ENCODE peak calls at places on chromosomes 7 and 10, in ten cellular contexts. M is HCT116, F is transverse colon, T is prostate gland, Y is GM23338, R is SK-N-MC, Q is stomach, Z is breast epithelium, A is spleen, N is GM12892. S is an unnamed sample.

GRCh38 chr10:55351431-55351830 is 550.4 kb upstream of the PCDH15 start:
- DNase-seq in M (no peak), F (no peak), T (no peak), Y (no peak), R (no peak), Q (no peak), Z (no peak), A (no peak), N (no peak), S (no peak)

GRCh38 chr7:53383131-53383530 is 347.7 kb downstream of the POM121L12 start:
- DNase-seq in M (no peak), F (no peak), T (no peak), Y (no peak), R (no peak), Q (no peak), Z (no peak), A (no peak), N (no peak), S (no peak)

GRCh38 chr7:120856621-120857352 is 1.2 kb downstream of the TSPAN12 start:
- DNase-seq in M (peak; percentile 29), F (peak; percentile 38), T (peak; percentile 16), Y (peak; percentile 81), R (no peak), Q (no peak), Z (no peak), A (peak; percentile 79), N (peak; percentile 26), S (no peak)

GRCh38 chr10:133278577-133279265 is 2.1 kb upstream of the ADAM8 start:
- DNase-seq in M (no peak), F (peak; percentile 75), T (peak; percentile 69), Y (no peak), R (no peak), Q (peak; percentile 82), Z (peak; percentile 54), A (peak; percentile 96), N (peak; percentile 73), S (no peak)

GRCh38 chr7:131066635-131067034 is 261.0 kb upstream of the MKLN1 start:
- DNase-seq in M (no peak), F (no peak), T (no peak), Y (no peak), R (no peak), Q (no peak), Z (no peak), A (no peak), N (no peak), S (no peak)

GRCh38 chr7:10723832-10724231 is 249.8 kb upstream of the PHF14 start:
- DNase-seq in M (no peak), F (no peak), T (no peak), Y (no peak), R (no peak), Q (no peak), Z (no peak), A (no peak), N (no peak), S (no peak)

GRCh38 chr7:1027285-1028043 is 16.9 kb upstream of the GPR146 start:
- DNase-seq in M (no peak), F (no peak), T (no peak), Y (peak; percentile 72), R (no peak), Q (no peak), Z (no peak), A (peak; percentile 86), N (no peak), S (no peak)

GRCh38 chr7:76074972-76075370 is 27.1 kb downstream of the MDH2 start:
- DNase-seq in M (no peak), F (no peak), T (no peak), Y (no peak), R (no peak), Q (no peak), Z (no peak), A (no peak), N (no peak), S (no peak)

GRCh38 chr7:26101471-26102151 is 50.4 kb upstream of the NFE2L3 start:
- DNase-seq in M (no peak), F (peak; percentile 21), T (no peak), Y (peak; percentile 63), R (no peak), Q (no peak), Z (no peak), A (peak; percentile 81), N (no peak), S (no peak)

GRCh38 chr7:77651544-77652162 is 44.6 kb upstream of the RSBN1L start:
- DNase-seq in M (peak; percentile 13), F (no peak), T (no peak), Y (peak; percentile 63), R (peak; percentile 12), Q (no peak), Z (no peak), A (no peak), N (peak; percentile 10), S (no peak)

GRCh38 chr7:145839814-145840213 is 276.8 kb upstream of the CNTNAP2 start:
- DNase-seq in M (no peak), F (no peak), T (no peak), Y (no peak), R (no peak), Q (no peak), Z (no peak), A (no peak), N (no peak), S (no peak)

GRCh38 chr7:66748791-66749190 is 8.3 kb downstream of the RABGEF1 start:
- DNase-seq in M (no peak), F (no peak), T (no peak), Y (no peak), R (no peak), Q (peak; percentile 56), Z (no peak), A (peak; percentile 70), N (no peak), S (peak; percentile 53)

GRCh38 chr7:102895602-102896001 is 17.2 kb upstream of the LRRC17 start:
- DNase-seq in M (no peak), F (no peak), T (no peak), Y (no peak), R (no peak), Q (no peak), Z (no peak), A (no peak), N (no peak), S (no peak)

GRCh38 chr10:122348951-122349361 is 25.6 kb upstream of the PLEKHA1 start:
- DNase-seq in M (no peak), F (no peak), T (no peak), Y (no peak), R (no peak), Q (no peak), Z (no peak), A (no peak), N (no peak), S (no peak)

GRCh38 chr10:30284860-30285594 is 64.1 kb downstream of the MTPAP start:
- DNase-seq in M (no peak), F (no peak), T (no peak), Y (no peak), R (no peak), Q (no peak), Z (no peak), A (no peak), N (no peak), S (no peak)

GRCh38 chr10:106424981-106425380 is 739.5 kb downstream of the SORCS1 start:
- DNase-seq in M (no peak), F (no peak), T (no peak), Y (no peak), R (no peak), Q (no peak), Z (no peak), A (no peak), N (no peak), S (no peak)

GRCh38 chr10:57849726-57850357 is 417.9 kb downstream of the IPMK start:
- DNase-seq in M (no peak), F (no peak), T (no peak), Y (peak; percentile 20), R (no peak), Q (no peak), Z (no peak), A (no peak), N (no peak), S (no peak)

GRCh38 chr7:157851501-157852067 is 514.8 kb downstream of the DNAJB6 start:
- DNase-seq in M (peak; percentile 8), F (peak; percentile 49), T (peak; percentile 63), Y (no peak), R (no peak), Q (peak; percentile 82), Z (peak; percentile 20), A (peak; percentile 91), N (no peak), S (no peak)

GRCh38 chr10:16967866-16968721 is 150.9 kb upstream of the RSU1 start:
- DNase-seq in M (peak; percentile 8), F (peak; percentile 24), T (no peak), Y (peak; percentile 68), R (no peak), Q (no peak), Z (no peak), A (no peak), N (no peak), S (no peak)
- TF ChIP-seq POLR2AphosphoS5 in M (no peak), F (no peak), T (no peak), Y (no peak), R (no peak), Q (no peak), Z (no peak), A (no peak), N (no peak), S (no peak)

DNA sequence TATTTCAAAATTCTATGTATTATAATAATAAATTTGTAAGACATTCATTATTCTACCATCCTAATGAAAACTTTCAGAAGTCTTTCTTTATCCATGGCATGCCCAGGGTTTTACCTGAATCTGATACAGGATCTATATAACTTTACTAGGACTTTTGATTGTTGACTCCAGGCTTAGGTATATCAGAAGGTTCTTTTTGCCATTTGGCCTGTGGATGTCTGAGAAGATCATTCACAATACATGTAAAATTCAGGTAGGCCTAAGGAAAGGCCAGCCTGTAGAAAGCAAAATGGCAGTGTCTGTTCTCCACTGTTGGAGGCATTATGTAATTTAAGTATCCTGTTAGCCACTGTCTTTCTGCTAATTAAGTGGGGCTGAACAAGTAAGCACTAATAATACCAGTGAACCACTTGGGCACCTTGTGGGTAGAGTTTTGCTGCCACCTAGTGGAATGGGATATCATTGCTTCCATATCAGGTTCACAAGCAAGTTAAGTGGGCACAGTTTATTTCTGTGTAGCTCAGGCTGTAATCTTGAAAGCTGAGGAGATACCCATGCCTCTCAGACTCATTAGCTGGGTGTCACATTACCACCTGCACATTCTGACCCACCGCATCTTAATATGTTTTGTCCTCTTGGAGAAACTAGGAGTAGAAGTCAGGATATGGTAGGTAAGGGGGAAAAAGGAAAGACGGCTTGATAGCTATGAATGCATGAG is 105.5 kb downstream of the SEPTIN7 start:
- DNase-seq in M (peak; percentile 66), F (peak; percentile 57), T (peak; percentile 76), Y (peak; percentile 79), R (peak; percentile 83), Q (peak; percentile 44), Z (peak; percentile 40), A (no peak), N (peak; percentile 1), S (no peak)
- TF ChIP-seq POLR2AphosphoS5 in M (no peak), F (peak; percentile 18), T (peak; percentile 27), Y (no peak), R (no peak), Q (no peak), Z (no peak), A (no peak), N (peak; percentile 81), S (peak; percentile 35)

GRCh38 chr7:82110146-82110823 is 333.3 kb downstream of the CACNA2D1 start:
- DNase-seq in M (no peak), F (no peak), T (no peak), Y (no peak), R (no peak), Q (no peak), Z (no peak), A (no peak), N (no peak), S (no peak)
- TF ChIP-seq POLR2AphosphoS5 in M (no peak), F (no peak), T (no peak), Y (no peak), R (no peak), Q (no peak), Z (no peak), A (no peak), N (no peak), S (no peak)

GRCh38 chr10:31759124-31759798 is 169.4 kb downstream of the ARHGAP12 start:
- DNase-seq in M (peak; percentile 85), F (peak; percentile 71), T (peak; percentile 24), Y (peak; percentile 82), R (no peak), Q (peak; percentile 67), Z (peak; percentile 45), A (peak; percentile 88), N (peak; percentile 42), S (no peak)
- TF ChIP-seq POLR2AphosphoS5 in M (peak; percentile 44), F (peak; percentile 43), T (peak; percentile 20), Y (no peak), R (no peak), Q (peak; percentile 3), Z (peak; percentile 44), A (no peak), N (no peak), S (peak; percentile 50)